ENCODE peak calls at places on chromosomes 13 and 19, in six cellular contexts. H, Y, J, F, B and G are unnamed samples. For H3K9me3 and H3K4me1, the result is how much of the 10 kb centered on the place peaks cover.

GRCh38 chr19:16266586-16266942 is 58.1 kb upstream of the KLF2 start:
- DNase-seq in F (no peak), Y (no peak), H (peak), B (peak), J (no peak), G (no peak)

GRCh38 chr19:38993271-38993670 is 17.7 kb upstream of the FBXO17 start:
- DNase-seq in Y (peak), J (peak), F (peak), B (no peak), H (no peak), G (no peak)

GRCh38 chr13:74871671-74872070 is 610.3 kb downstream of the TBC1D4 start:
- DNase-seq in J (peak), F (no peak), B (no peak), H (no peak), Y (no peak), G (no peak)

GRCh38 chr13:45392811-45393210 is 25.4 kb downstream of the SLC25A30 start:
- DNase-seq in Y (no peak), H (no peak), B (no peak), J (no peak), F (no peak), G (no peak)

GRCh38 chr19:56508282-56508778 is 675 bp downstream of the ZNF471 start:
- DNase-seq in Y (no peak), F (no peak), J (peak), H (no peak), B (no peak), G (no peak)

GRCh38 chr13:109155301-109155761 is 525.9 kb downstream of the MYO16 start:
- DNase-seq in F (no peak), Y (no peak), B (no peak), H (no peak), J (peak), G (peak)

GRCh38 chr13:101916758-101917474 is 464.4 kb downstream of the ITGBL1 start:
- DNase-seq in F (no peak), H (no peak), B (no peak), J (no peak), Y (no peak), G (no peak)

GRCh38 chr19:48311384-48311783 is 14.0 kb upstream of the EMP3 start:
- DNase-seq in Y (no peak), B (no peak), J (no peak), F (no peak), H (no peak), G (no peak)

GRCh38 chr19:55251296-55252081 is 7.3 kb downstream of the PPP6R1 start:
- DNase-seq in B (no peak), F (no peak), J (no peak), Y (no peak), H (peak), G (no peak)

GRCh38 chr19:40709817-40710216 is 6.9 kb downstream of the COQ8B start:
- DNase-seq in J (no peak), H (no peak), Y (no peak), B (no peak), F (no peak), G (no peak)

GRCh38 chr19:40613669-40614594 is 12.8 kb downstream of the LTBP4 start:
- DNase-seq in Y (peak), B (peak), H (peak), F (peak), J (peak), G (peak)

GRCh38 chr13:41458939-41459753 is 1.8 kb downstream of the RGCC start:
- DNase-seq in J (peak), H (peak), F (peak), B (peak), Y (no peak), G (no peak)

GRCh38 chr19:2854849-2855248 is 12.3 kb upstream of the ZNF556 start:
- DNase-seq in Y (no peak), B (no peak), F (no peak), J (no peak), H (no peak), G (no peak)
- H3K9me3 ChIP-seq in Y (under half), B (under half), F (under half), J (half or more), H (under half), G (under half)

DNA sequence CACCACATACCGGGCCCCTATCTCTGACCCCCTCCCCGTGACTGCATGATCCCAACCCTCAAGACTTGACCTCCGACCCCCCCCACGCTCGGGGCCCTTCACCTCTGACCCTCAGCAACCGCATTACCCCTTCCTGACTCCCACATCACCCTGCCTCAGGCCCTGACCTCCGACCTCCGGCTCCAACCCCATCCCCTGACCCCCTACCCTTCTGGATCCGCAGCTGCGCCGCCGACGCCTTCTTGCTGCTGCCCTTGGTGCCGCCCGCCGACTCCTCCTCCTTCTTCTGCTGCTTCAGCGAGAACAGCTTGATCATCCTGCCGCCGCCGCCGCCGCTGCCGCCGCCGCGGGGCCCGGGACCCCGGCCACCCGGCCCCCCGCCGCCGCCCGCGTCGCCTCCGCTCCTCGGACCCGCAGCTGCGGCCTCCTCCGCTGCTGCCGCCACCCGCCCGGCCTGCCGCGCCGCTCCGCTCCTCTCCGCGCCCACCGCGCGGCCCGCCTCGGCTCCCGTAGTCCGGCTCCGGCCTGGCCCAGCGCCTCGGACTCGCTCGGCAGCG is at the start of gene UBE2M:
- DNase-seq in B (peak), Y (peak), F (peak), J (peak), H (peak), G (no peak)
- H3K4me1 ChIP-seq in B (half or more), Y (half or more), F (under half), J (under half), H (half or more), G (under half)

GRCh38 chr19:6220385-6221191 is 59.2 kb downstream of the MLLT1 start:
- DNase-seq in H (no peak), J (no peak), F (no peak), B (no peak), Y (peak), G (no peak)
- H3K27ac ChIP-seq in H (no peak), J (no peak), F (peak), B (no peak), Y (peak), G (no peak)

GRCh38 chr19:34681478-34681877 is 4.0 kb downstream of the ZNF302 start:
- DNase-seq in Y (no peak), H (no peak), F (no peak), J (no peak), B (no peak), G (no peak)
- H3K9me3 ChIP-seq in Y (under half), H (under half), F (under half), J (half or more), B (under half), G (under half)

GRCh38 chr13:98509271-98510155 is 67.4 kb downstream of the STK24 start:
- DNase-seq in B (no peak), H (peak), F (peak), Y (peak), J (peak), G (peak)
- H3K4me1 ChIP-seq in B (under half), H (under half), F (under half), Y (under half), J (under half), G (under half)

GRCh38 chr13:36323951-36324566 is 22.1 kb downstream of the SPART start:
- DNase-seq in B (no peak), Y (no peak), J (peak), H (no peak), F (peak), G (peak)
- H3K27ac ChIP-seq in B (no peak), Y (no peak), J (no peak), H (no peak), F (no peak), G (peak)

GRCh38 chr19:57719424-57719823 is 8.0 kb downstream of the ZNF671 start:
- DNase-seq in B (no peak), F (no peak), H (no peak), Y (no peak), J (no peak), G (no peak)
- H3K9me3 ChIP-seq in B (under half), F (under half), H (half or more), Y (under half), J (half or more), G (under half)

DNA sequence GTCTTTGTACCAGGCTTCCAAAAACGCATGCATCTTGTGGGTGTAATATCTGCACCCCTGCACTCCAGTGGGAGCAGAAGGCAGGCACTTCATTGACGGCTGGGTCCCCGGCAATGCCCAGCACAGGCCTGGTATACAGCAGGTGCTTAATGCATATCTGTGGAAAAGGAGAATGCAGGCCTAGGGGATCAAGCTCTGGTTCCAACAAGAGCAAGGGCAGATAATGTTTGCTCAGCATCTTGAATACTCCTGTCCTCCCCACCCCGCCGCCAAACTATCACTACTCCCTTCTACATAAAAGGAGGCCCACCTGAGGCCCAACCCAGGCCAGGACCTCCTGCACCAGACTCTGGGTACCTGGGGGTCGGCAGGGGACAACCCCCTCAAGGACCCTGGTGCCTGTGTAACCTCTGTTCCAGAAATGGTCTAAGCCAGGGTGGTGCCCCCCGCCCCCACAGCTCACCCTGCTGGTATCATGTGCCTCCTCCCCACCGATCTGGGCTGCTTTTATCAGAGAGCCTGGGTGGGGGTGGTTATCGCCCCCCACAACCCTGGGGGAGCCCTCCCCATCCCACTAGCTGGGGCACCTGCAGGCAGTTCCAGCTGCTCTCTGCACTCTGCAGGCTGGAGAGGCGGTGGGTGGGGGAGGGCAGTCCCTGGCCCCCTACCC is 4.8 kb downstream of the KLF16 start:
- DNase-seq in B (no peak), F (no peak), H (no peak), J (no peak), Y (no peak), G (no peak)
- H3K4me1 ChIP-seq in B (half or more), F (under half), H (half or more), J (half or more), Y (half or more), G (under half)